ENCODE peak calls at places on chromosomes 12 and 14, in nine cellular contexts. B is NB4, D is lower leg skin, O is ovary, P is stomach, W is IMR-90, R is endothelial cell of umbilical vein, Q is body of pancreas, I is Peyer's patch. N is an unnamed sample.

GRCh38 chr12:27178723-27179398 is 65.2 kb upstream of the STK38L start:
- DNase-seq in B (no peak), D (no peak), O (no peak), P (no peak), W (peak; percentile 53), R (no peak), Q (no peak), I (no peak), N (no peak)

GRCh38 chr14:90301580-90302181 is 30.1 kb downstream of the NRDE2 start:
- DNase-seq in B (peak; percentile 46), D (no peak), O (no peak), P (no peak), W (peak; percentile 80), R (peak; percentile 76), Q (no peak), I (no peak), N (no peak)

GRCh38 chr14:88129306-88130056 is 124.5 kb downstream of the GPR65 start:
- DNase-seq in B (peak; percentile 77), D (no peak), O (no peak), P (no peak), W (peak; percentile 23), R (peak; percentile 11), Q (no peak), I (no peak), N (no peak)

GRCh38 chr12:6334940-6335450 is 6.9 kb downstream of the TNFRSF1A start:
- DNase-seq in B (no peak), D (no peak), O (no peak), P (peak; percentile 43), W (peak; percentile 39), R (no peak), Q (peak; percentile 34), I (peak; percentile 74), N (no peak)

GRCh38 chr12:57609091-57609780 is 2.0 kb upstream of the ARHGEF25 start:
- DNase-seq in B (no peak), D (no peak), O (peak; percentile 54), P (no peak), W (no peak), R (no peak), Q (no peak), I (no peak), N (no peak)

GRCh38 chr14:66087231-66087630 is 398.9 kb upstream of the CCDC196 start:
- DNase-seq in B (peak; percentile 19), D (no peak), O (no peak), P (no peak), W (no peak), R (no peak), Q (no peak), I (no peak), N (no peak)

GRCh38 chr12:75665216-75665615 is 153.8 kb upstream of the KRR1 start:
- DNase-seq in B (no peak), D (no peak), O (no peak), P (no peak), W (no peak), R (no peak), Q (no peak), I (no peak), N (no peak)

GRCh38 chr12:118436002-118436724 is 59.8 kb downstream of the SUDS3 start:
- DNase-seq in B (peak; percentile 55), D (no peak), O (no peak), P (no peak), W (no peak), R (no peak), Q (peak; percentile 13), I (no peak), N (no peak)

GRCh38 chr14:68594737-68595380 is 198.0 kb downstream of the ZFP36L1 start:
- DNase-seq in B (no peak), D (peak; percentile 81), O (no peak), P (no peak), W (no peak), R (no peak), Q (no peak), I (no peak), N (peak; percentile 5)

GRCh38 chr12:122094735-122095561 is 16.4 kb downstream of the MLXIP start:
- DNase-seq in B (peak; percentile 43), D (no peak), O (no peak), P (no peak), W (peak; percentile 53), R (peak; percentile 32), Q (peak; percentile 12), I (peak; percentile 37), N (no peak)

GRCh38 chr14:52248057-52248456 is 19.4 kb upstream of the PTGDR start:
- DNase-seq in B (no peak), D (no peak), O (no peak), P (no peak), W (no peak), R (no peak), Q (no peak), I (no peak), N (no peak)

GRCh38 chr12:121632069-121632970 is 6.0 kb downstream of the ORAI1 start:
- DNase-seq in B (no peak), D (no peak), O (no peak), P (no peak), W (peak; percentile 67), R (peak; percentile 38), Q (no peak), I (no peak), N (no peak)

GRCh38 chr14:76904740-76905569 is 78.7 kb downstream of the LRRC74A start:
- DNase-seq in B (peak; percentile 90), D (peak; percentile 94), O (no peak), P (peak; percentile 56), W (peak; percentile 99), R (peak; percentile 64), Q (peak; percentile 60), I (no peak), N (no peak)

GRCh38 chr14:95040723-95041476 is 116.4 kb downstream of the DICER1 start:
- DNase-seq in B (no peak), D (peak; percentile 73), O (no peak), P (peak; percentile 20), W (peak; percentile 32), R (no peak), Q (no peak), I (peak; percentile 26), N (no peak)

GRCh38 chr12:83086023-83086422 is 399.3 kb downstream of the TMTC2 start:
- DNase-seq in B (no peak), D (no peak), O (no peak), P (no peak), W (no peak), R (no peak), Q (no peak), I (no peak), N (no peak)

GRCh38 chr12:64714551-64714968 is 44.6 kb downstream of the GNS start:
- DNase-seq in B (peak; percentile 21), D (no peak), O (no peak), P (no peak), W (no peak), R (no peak), Q (no peak), I (no peak), N (no peak)

GRCh38 chr14:52259452-52259851 is 8.0 kb upstream of the PTGDR start:
- DNase-seq in B (peak; percentile 18), D (no peak), O (no peak), P (no peak), W (no peak), R (no peak), Q (no peak), I (no peak), N (no peak)

GRCh38 chr14:100747736-100748135 is 21.0 kb downstream of the DLK1 start:
- DNase-seq in B (no peak), D (peak; percentile 78), O (no peak), P (no peak), W (no peak), R (no peak), Q (no peak), I (no peak), N (no peak)

GRCh38 chr12:1532796-1533195 is 61.6 kb downstream of the FBXL14 start:
- DNase-seq in B (no peak), D (peak; percentile 14), O (no peak), P (no peak), W (no peak), R (no peak), Q (no peak), I (no peak), N (no peak)
- TF ChIP-seq CTCF in B (no peak), D (no peak), O (no peak), P (no peak), W (peak; percentile 5), R (no peak), Q (no peak), I (no peak), N (no peak)

GRCh38 chr12:69359531-69360347 is at the start of gene YEATS4:
- DNase-seq in B (peak; percentile 97), D (peak; percentile 96), O (peak; percentile 87), P (peak; percentile 93), W (peak; percentile 88), R (peak; percentile 92), Q (peak; percentile 96), I (peak; percentile 87), N (peak; percentile 92)
- TF ChIP-seq POLR2A in B (peak; percentile 85), D (no peak), O (peak; percentile 63), P (no peak), W (peak; percentile 70), R (peak; percentile 68), Q (peak; percentile 81), I (peak; percentile 63), N (no peak)

GRCh38 chr14:72182773-72183432 is 250.7 kb downstream of the RGS6 start:
- DNase-seq in B (no peak), D (no peak), O (no peak), P (no peak), W (no peak), R (no peak), Q (peak; percentile 30), I (no peak), N (no peak)

GRCh38 chr14:72183631-72184030 is 251.4 kb downstream of the RGS6 start:
- DNase-seq in B (no peak), D (no peak), O (no peak), P (no peak), W (no peak), R (no peak), Q (no peak), I (no peak), N (no peak)

GRCh38 chr14:72177246-72177645 is 245.0 kb downstream of the RGS6 start:
- DNase-seq in B (no peak), D (no peak), O (no peak), P (no peak), W (no peak), R (no peak), Q (no peak), I (no peak), N (peak; percentile 47)

GRCh38 chr14:72173038-72173720 is 240.9 kb downstream of the RGS6 start:
- DNase-seq in B (no peak), D (no peak), O (no peak), P (no peak), W (no peak), R (no peak), Q (no peak), I (no peak), N (no peak)

DNA sequence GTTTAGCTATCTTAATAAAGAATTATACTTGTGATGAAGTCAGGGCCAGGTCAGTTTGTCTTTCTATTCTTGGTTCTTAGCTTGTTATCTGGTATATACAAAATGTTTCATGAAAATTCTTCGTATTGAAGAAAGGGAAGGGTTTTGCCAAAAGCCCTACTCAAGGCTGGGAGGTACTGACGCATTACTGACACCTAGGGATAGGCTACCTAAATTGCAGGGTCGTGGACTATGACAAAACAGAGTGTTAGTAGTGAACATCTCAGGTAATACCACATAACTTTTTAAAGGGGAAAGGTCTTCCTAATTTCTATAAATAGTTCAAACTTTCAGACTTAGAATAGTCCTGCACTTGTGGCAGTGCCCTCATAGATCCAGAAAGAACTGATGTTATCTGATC is 246.3 kb downstream of the RGS6 start:
- DNase-seq in B (peak; percentile 2), D (no peak), O (no peak), P (no peak), W (no peak), R (no peak), Q (no peak), I (no peak), N (no peak)
- TF ChIP-seq CTCF in B (peak; percentile 21), D (no peak), O (no peak), P (no peak), W (no peak), R (no peak), Q (no peak), I (no peak), N (no peak)

GRCh38 chr14:20684662-20685456 is 499 bp downstream of the RNASE4 start:
- DNase-seq in B (peak; percentile 26), D (peak; percentile 90), O (peak; percentile 57), P (peak; percentile 46), W (peak; percentile 43), R (no peak), Q (peak; percentile 62), I (peak; percentile 67), N (no peak)
- TF ChIP-seq POLR2A in B (no peak), D (no peak), O (no peak), P (no peak), W (no peak), R (no peak), Q (no peak), I (no peak), N (no peak)